ENCODE peak calls at places on chromosome 1, in four cellular contexts. One of them, this sample, is unnamed.

GRCh38 chr1:26449868-26450267 is 17.7 kb downstream of the DHDDS start:
- DNase-seq in pons: no peak
- DNase-seq in suprapubic skin: no peak
- DNase-seq in uterus: no peak
- DNase-seq in this sample: no peak

GRCh38 chr1:34975312-34975711 is 9.8 kb downstream of the TMEM35B start:
- DNase-seq in suprapubic skin: no peak
- DNase-seq in uterus: no peak
- DNase-seq in pons: no peak
- DNase-seq in this sample: no peak

GRCh38 chr1:25774921-25775774 is 24.8 kb upstream of the SELENON start:
- DNase-seq in suprapubic skin: no peak
- DNase-seq in uterus: no peak
- DNase-seq in pons: no peak
- DNase-seq in this sample: no peak

GRCh38 chr1:8139383-8139782 is 113.3 kb upstream of the ERRFI1 start:
- DNase-seq in suprapubic skin: no peak
- DNase-seq in uterus: no peak
- DNase-seq in pons: no peak
- DNase-seq in this sample: no peak

GRCh38 chr1:229169399-229169798 is 101.5 kb upstream of the RAB4A start:
- DNase-seq in suprapubic skin: no peak
- DNase-seq in uterus: no peak
- DNase-seq in pons: no peak
- DNase-seq in this sample: no peak

GRCh38 chr1:181135815-181136737 is 47.6 kb downstream of the IER5 start:
- DNase-seq in pons: peak
- DNase-seq in suprapubic skin: no peak
- DNase-seq in uterus: no peak
- DNase-seq in this sample: no peak

GRCh38 chr1:157948547-157949152 is 44.8 kb upstream of the KIRREL1 start:
- DNase-seq in suprapubic skin: no peak
- DNase-seq in uterus: no peak
- DNase-seq in pons: peak
- DNase-seq in this sample: peak

GRCh38 chr1:3069491-3070303 is 694 bp downstream of the PRDM16 start:
- DNase-seq in uterus: peak
- DNase-seq in suprapubic skin: peak
- DNase-seq in pons: peak
- DNase-seq in this sample: peak

GRCh38 chr1:192951961-192952460 is 107.1 kb downstream of the UCHL5 start:
- DNase-seq in pons: no peak
- DNase-seq in suprapubic skin: no peak
- DNase-seq in uterus: peak
- DNase-seq in this sample: no peak

GRCh38 chr1:185420588-185421081 is 103.6 kb upstream of the IVNS1ABP start:
- DNase-seq in pons: no peak
- DNase-seq in uterus: no peak
- DNase-seq in suprapubic skin: no peak
- DNase-seq in this sample: no peak

GRCh38 chr1:232868793-232869491 is 63.7 kb downstream of the MAP10 start:
- DNase-seq in uterus: no peak
- DNase-seq in suprapubic skin: peak
- DNase-seq in pons: no peak
- DNase-seq in this sample: no peak

GRCh38 chr1:93615201-93616150 is 66.2 kb downstream of the BCAR3 start:
- DNase-seq in uterus: no peak
- DNase-seq in pons: no peak
- DNase-seq in suprapubic skin: no peak
- DNase-seq in this sample: no peak

GRCh38 chr1:222634180-222635013 is 16.5 kb downstream of the MIA3 start:
- DNase-seq in suprapubic skin: no peak
- DNase-seq in uterus: no peak
- DNase-seq in pons: peak
- DNase-seq in this sample: peak

GRCh38 chr1:116748272-116748671 is 6.0 kb upstream of the CD2 start:
- DNase-seq in uterus: no peak
- DNase-seq in pons: no peak
- DNase-seq in suprapubic skin: no peak
- DNase-seq in this sample: no peak

This sample was measured in HEK293T.